ENCODE peak calls at places on chromosome 22, in four cellular contexts. V, K, Q and X are unnamed samples.

GRCh38 chr22:43263645-43264514 is 76.9 kb upstream of the TTLL12 start:
- DNase-seq in V (peak; percentile 74), Q (peak; percentile 51), K (no peak), X (peak; percentile 30)

GRCh38 chr22:46076651-46077339 is 73.5 kb upstream of the PPARA start:
- DNase-seq in K (no peak), Q (no peak), V (no peak), X (peak; percentile 75)

GRCh38 chr22:33717694-33718396 is 202.4 kb downstream of the LARGE1 start:
- DNase-seq in V (no peak), Q (no peak), K (no peak), X (no peak)

GRCh38 chr22:49521787-49522224 is 305.9 kb downstream of the BRD1 start:
- DNase-seq in K (no peak), V (no peak), Q (no peak), X (no peak)

GRCh38 chr22:28424427-28425080 is 255.1 kb downstream of the TTC28 start:
- DNase-seq in V (peak; percentile 23), K (peak; percentile 78), Q (no peak), X (no peak)

GRCh38 chr22:35835267-35835997 is 117.8 kb downstream of the APOL5 start:
- DNase-seq in Q (no peak), V (no peak), K (no peak), X (no peak)

GRCh38 chr22:47295226-47295901 is 532.9 kb downstream of the TBC1D22A start:
- DNase-seq in V (no peak), Q (no peak), K (no peak), X (peak; percentile 15)

GRCh38 chr22:20747223-20747622 is 26.7 kb upstream of the SERPIND1 start:
- DNase-seq in Q (no peak), K (no peak), V (no peak), X (no peak)

GRCh38 chr22:46593211-46593676 is 26.9 kb upstream of the GRAMD4 start:
- DNase-seq in K (no peak), V (no peak), Q (peak; percentile 49), X (peak; percentile 61)

GRCh38 chr22:40240671-40241070 is 62.9 kb downstream of the TNRC6B start:
- DNase-seq in K (no peak), Q (no peak), V (no peak), X (no peak)

GRCh38 chr22:29306830-29307657 is 594 bp downstream of the GAS2L1 start:
- DNase-seq in Q (peak; percentile 66), V (peak; percentile 98), K (peak; percentile 23), X (peak; percentile 81)